ENCODE peak calls at places on chromosomes 12 and 14, in six cellular contexts. F is NCI-H510A treated with DMSO at 0.1 percent for 48 hours; T is cardiac fibroblast; X is pancreas; C is effector CD4-positive, alpha-beta T cell; K is stimulated activated CD4-positive, alpha-beta T cell treated with anti-CD3 and anti-CD28 coated beads, Interleukin-1b, Interleukin-23, amount 100 ng/mL, for 1 hour. W is an unnamed sample.
A peak's percentile ranks its signal among the peaks of the same experiment; 100 is the strongest.

GRCh38 chr14:99234982-99235491 is 37.0 kb downstream of the BCL11B start:
- DNase-seq in F (no peak), T (no peak), X (no peak), C (peak; percentile 86), K (peak; percentile 70), W (no peak)

GRCh38 chr12:50936821-50937220 is 15.5 kb upstream of the HIGD1C start:
- DNase-seq in F (no peak), T (no peak), X (no peak), C (no peak), K (no peak), W (no peak)

GRCh38 chr12:116559080-116559329 is 176 bp upstream of the MAP1LC3B2 start:
- DNase-seq in F (no peak), T (no peak), X (no peak), C (no peak), K (no peak), W (no peak)

GRCh38 chr12:38956337-38956736 is 50.9 kb upstream of the CPNE8 start:
- DNase-seq in F (no peak), T (peak; percentile 82), X (no peak), C (no peak), K (no peak), W (peak; percentile 45)

GRCh38 chr14:94306047-94306978 is 13.2 kb upstream of the SERPINA10 start:
- DNase-seq in F (no peak), T (no peak), X (no peak), C (no peak), K (no peak), W (no peak)

GRCh38 chr12:119669744-119670472 is 2.0 kb downstream of the PRKAB1 start:
- DNase-seq in F (peak; percentile 82), T (no peak), X (no peak), C (no peak), K (no peak), W (no peak)

GRCh38 chr12:124240493-124240892 is 54.4 kb upstream of the RFLNA start:
- DNase-seq in F (no peak), T (peak; percentile 20), X (no peak), C (no peak), K (no peak), W (peak; percentile 20)

GRCh38 chr12:12946686-12947355 is 5.1 kb downstream of the GPRC5D start:
- DNase-seq in F (no peak), T (peak; percentile 16), X (no peak), C (no peak), K (no peak), W (no peak)

GRCh38 chr12:56120158-56120846 is 2.2 kb downstream of the ZC3H10 start:
- DNase-seq in F (no peak), T (peak; percentile 24), X (no peak), C (no peak), K (no peak), W (peak; percentile 46)

GRCh38 chr12:31574803-31575573 is 15.9 kb downstream of the DENND5B start:
- DNase-seq in F (no peak), T (peak; percentile 65), X (no peak), C (no peak), K (no peak), W (no peak)

GRCh38 chr12:24012528-24012927 is 63.1 kb upstream of the SOX5 start:
- DNase-seq in F (no peak), T (peak; percentile 46), X (no peak), C (no peak), K (no peak), W (peak; percentile 8)

GRCh38 chr12:124513297-124513867 is 54.0 kb downstream of the NCOR2 start:
- DNase-seq in F (no peak), T (peak; percentile 43), X (no peak), C (no peak), K (no peak), W (no peak)

GRCh38 chr12:117377758-117378157 is 16.3 kb upstream of the NOS1 start:
- DNase-seq in F (peak; percentile 70), T (no peak), X (no peak), C (no peak), K (no peak), W (no peak)

GRCh38 chr12:3492868-3493224 is 1.8 kb downstream of the PRMT8 start:
- DNase-seq in F (peak; percentile 44), T (no peak), X (no peak), C (no peak), K (no peak), W (no peak)

GRCh38 chr12:57272337-57273151 is 21.6 kb upstream of the STAC3 start:
- DNase-seq in F (no peak), T (no peak), X (no peak), C (no peak), K (no peak), W (peak; percentile 18)